ENCODE peak calls at places on chromosomes 4 and X, in six cellular contexts. One of them, this sample, is unnamed.

GRCh38 chr4:115126487-115126886 is 13.1 kb upstream of the NDST4 start:
- DNase-seq in SK-N-SH: no peak
- DNase-seq in GM12878: no peak
- DNase-seq in Panc1: no peak
- DNase-seq in HCT116: no peak
- DNase-seq in A549: no peak
- DNase-seq in this sample: no peak

GRCh38 chr4:184968784-184969201 is 49.5 kb upstream of the HELT start:
- DNase-seq in A549: no peak
- DNase-seq in SK-N-SH: no peak
- DNase-seq in GM12878: no peak
- DNase-seq in HCT116: no peak
- DNase-seq in Panc1: no peak
- DNase-seq in this sample: no peak

GRCh38 chr4:37865450-37865849 is 25.4 kb upstream of the TBC1D1 start:
- DNase-seq in SK-N-SH: no peak
- DNase-seq in GM12878: no peak
- DNase-seq in A549: no peak
- DNase-seq in HCT116: no peak
- DNase-seq in Panc1: no peak
- DNase-seq in this sample: no peak

GRCh38 chr4:64738240-64738639 is 329.0 kb upstream of the TECRL start:
- DNase-seq in GM12878: no peak
- DNase-seq in Panc1: no peak
- DNase-seq in A549: no peak
- DNase-seq in SK-N-SH: no peak
- DNase-seq in HCT116: no peak
- DNase-seq in this sample: no peak

GRCh38 chr4:24392613-24393012 is 191.7 kb downstream of the DHX15 start:
- DNase-seq in A549: no peak
- DNase-seq in Panc1: no peak
- DNase-seq in HCT116: no peak
- DNase-seq in SK-N-SH: no peak
- DNase-seq in GM12878: no peak
- DNase-seq in this sample: no peak

GRCh38 chr4:110914791-110915190 is 291.9 kb upstream of the PITX2 start:
- DNase-seq in A549: no peak
- DNase-seq in HCT116: no peak
- DNase-seq in SK-N-SH: no peak
- DNase-seq in Panc1: no peak
- DNase-seq in GM12878: no peak
- DNase-seq in this sample: no peak

GRCh38 chrX:24098932-24099331 is 44.2 kb downstream of the EIF2S3 start:
- DNase-seq in GM12878: no peak
- DNase-seq in HCT116: no peak
- DNase-seq in SK-N-SH: no peak
- DNase-seq in A549: no peak
- DNase-seq in Panc1: no peak
- DNase-seq in this sample: no peak

GRCh38 chrX:115562492-115562872 is 1.5 kb downstream of the PLS3 start:
- DNase-seq in HCT116: no peak
- DNase-seq in A549: peak
- DNase-seq in SK-N-SH: no peak
- DNase-seq in GM12878: no peak
- DNase-seq in Panc1: no peak
- DNase-seq in this sample: no peak

GRCh38 chr4:148445071-148445902 is 3.1 kb upstream of the NR3C2 start:
- DNase-seq in Panc1: no peak
- DNase-seq in HCT116: no peak
- DNase-seq in SK-N-SH: peak
- DNase-seq in GM12878: no peak
- DNase-seq in A549: no peak
- DNase-seq in this sample: no peak

GRCh38 chr4:53914313-53915016 is 149.9 kb downstream of the CHIC2 start:
- DNase-seq in A549: peak
- DNase-seq in HCT116: no peak
- DNase-seq in Panc1: peak
- DNase-seq in GM12878: no peak
- DNase-seq in SK-N-SH: no peak
- DNase-seq in this sample: peak

GRCh38 chr4:72319596-72319995 is 249.4 kb downstream of the ADAMTS3 start:
- DNase-seq in Panc1: no peak
- DNase-seq in GM12878: no peak
- DNase-seq in SK-N-SH: no peak
- DNase-seq in HCT116: no peak
- DNase-seq in A549: no peak
- DNase-seq in this sample: no peak

DNA sequence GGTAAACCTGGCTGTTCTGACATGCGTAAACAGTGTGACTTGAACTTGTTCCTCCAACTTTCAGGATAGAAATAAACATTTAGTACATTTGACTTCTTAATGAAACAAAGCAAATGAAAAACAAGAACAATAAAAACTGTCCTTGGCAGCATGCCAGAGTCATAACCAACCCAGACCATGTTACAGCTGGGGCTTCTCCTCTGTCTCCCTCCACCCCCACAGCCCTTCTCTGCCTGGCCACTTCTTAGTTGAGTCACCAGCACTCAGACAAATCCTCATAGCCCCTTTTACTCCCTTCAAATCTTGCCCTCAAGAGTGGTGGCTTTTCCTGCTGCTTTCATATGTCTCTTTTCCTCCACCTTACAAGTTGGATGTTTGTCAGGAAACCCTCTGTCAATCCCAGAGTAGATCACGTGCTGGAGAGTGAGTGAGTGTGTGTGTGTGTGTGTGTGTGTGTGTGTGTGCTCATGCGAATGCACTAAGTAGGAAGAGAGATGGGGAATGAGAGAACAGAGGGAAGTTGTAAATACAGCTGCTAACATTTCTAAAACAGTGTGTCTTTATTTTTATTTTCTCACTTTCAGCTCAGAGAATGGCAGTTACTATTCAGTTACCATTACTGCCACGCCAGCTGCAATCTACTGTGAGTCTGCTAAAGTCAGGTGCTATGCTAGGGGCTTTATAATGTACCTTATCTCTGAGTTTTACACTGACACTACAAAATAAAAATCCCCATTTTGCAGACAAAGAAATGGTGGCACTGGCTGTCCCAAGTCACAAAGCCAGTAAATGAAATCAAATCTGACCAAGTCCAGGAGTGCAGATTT is 15.0 kb downstream of the SCARB2 start:
- DNase-seq in GM12878: peak
- DNase-seq in A549: peak
- DNase-seq in HCT116: no peak
- DNase-seq in Panc1: no peak
- DNase-seq in SK-N-SH: peak
- DNase-seq in this sample: peak
- H3K4me3 ChIP-seq in GM12878: peak
- H3K4me3 ChIP-seq in A549: no peak
- H3K4me3 ChIP-seq in HCT116: no peak
- H3K4me3 ChIP-seq in Panc1: no peak
- H3K4me3 ChIP-seq in SK-N-SH: peak
- H3K4me3 ChIP-seq in this sample: no peak

DNA sequence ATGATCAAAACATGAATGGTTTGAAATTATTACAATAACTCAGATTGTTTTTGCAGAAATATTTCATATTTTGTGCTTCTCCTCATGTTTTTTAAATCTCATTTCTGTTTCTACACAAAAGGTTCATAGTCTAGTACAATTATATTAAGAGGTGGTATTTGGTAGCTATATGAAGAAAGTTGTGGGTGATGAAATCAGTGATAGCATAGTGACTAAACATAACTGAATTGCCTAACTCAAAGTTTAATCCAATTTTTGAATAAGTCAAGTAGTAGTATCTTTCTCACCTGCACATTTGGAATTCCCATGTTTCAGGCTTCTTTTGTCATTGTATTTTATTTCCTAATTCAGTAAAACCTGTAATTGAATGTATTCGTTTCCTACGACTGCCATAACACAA is 648.7 kb downstream of the GRID2 start:
- DNase-seq in SK-N-SH: no peak
- DNase-seq in GM12878: no peak
- DNase-seq in HCT116: no peak
- DNase-seq in A549: no peak
- DNase-seq in Panc1: no peak
- DNase-seq in this sample: no peak
- TF ChIP-seq REST in SK-N-SH: no peak
- TF ChIP-seq REST in GM12878: no peak
- TF ChIP-seq REST in HCT116: no peak
- TF ChIP-seq REST in A549: no peak
- TF ChIP-seq REST in Panc1: no peak
- TF ChIP-seq REST in this sample: no peak

GRCh38 chr4:105061136-105061696 is 85.5 kb upstream of the TET2 start:
- DNase-seq in Panc1: no peak
- DNase-seq in HCT116: peak
- DNase-seq in SK-N-SH: no peak
- DNase-seq in A549: no peak
- DNase-seq in GM12878: peak
- DNase-seq in this sample: peak

GRCh38 chr4:105061720-105062119 is 85.0 kb upstream of the TET2 start:
- DNase-seq in Panc1: no peak
- DNase-seq in HCT116: no peak
- DNase-seq in GM12878: no peak
- DNase-seq in A549: no peak
- DNase-seq in SK-N-SH: no peak
- DNase-seq in this sample: peak

GRCh38 chr4:105058177-105058812 is 88.4 kb upstream of the TET2 start:
- DNase-seq in Panc1: no peak
- DNase-seq in GM12878: peak
- DNase-seq in HCT116: peak
- DNase-seq in SK-N-SH: no peak
- DNase-seq in A549: no peak
- DNase-seq in this sample: peak

GRCh38 chr4:105059337-105059736 is 87.3 kb upstream of the TET2 start:
- DNase-seq in Panc1: no peak
- DNase-seq in HCT116: no peak
- DNase-seq in A549: no peak
- DNase-seq in SK-N-SH: no peak
- DNase-seq in GM12878: peak
- DNase-seq in this sample: peak

DNA sequence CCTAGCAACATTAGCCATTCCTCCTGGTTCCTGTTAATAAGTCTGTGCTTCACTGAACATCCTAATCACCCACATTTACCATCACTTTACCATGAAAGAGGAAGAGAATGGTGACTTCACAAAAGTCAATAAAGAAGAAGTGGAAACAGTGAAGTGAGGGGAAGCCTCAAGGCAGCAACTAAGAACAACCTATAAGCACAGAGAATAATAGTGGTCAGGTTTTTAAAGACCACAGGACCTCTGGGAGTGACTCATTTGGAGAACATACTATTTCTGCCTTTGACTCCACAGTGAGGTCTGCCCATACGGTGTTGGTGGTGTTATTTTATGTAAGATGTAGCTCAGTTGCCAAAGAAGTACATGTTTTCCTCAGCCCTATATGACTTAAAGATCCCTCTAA is 86.0 kb upstream of the TET2 start:
- DNase-seq in SK-N-SH: no peak
- DNase-seq in GM12878: peak
- DNase-seq in A549: no peak
- DNase-seq in Panc1: no peak
- DNase-seq in HCT116: no peak
- DNase-seq in this sample: peak
- H3K4me3 ChIP-seq in SK-N-SH: no peak
- H3K4me3 ChIP-seq in GM12878: peak
- H3K4me3 ChIP-seq in A549: no peak
- H3K4me3 ChIP-seq in Panc1: no peak
- H3K4me3 ChIP-seq in HCT116: no peak
- H3K4me3 ChIP-seq in this sample: no peak

DNA sequence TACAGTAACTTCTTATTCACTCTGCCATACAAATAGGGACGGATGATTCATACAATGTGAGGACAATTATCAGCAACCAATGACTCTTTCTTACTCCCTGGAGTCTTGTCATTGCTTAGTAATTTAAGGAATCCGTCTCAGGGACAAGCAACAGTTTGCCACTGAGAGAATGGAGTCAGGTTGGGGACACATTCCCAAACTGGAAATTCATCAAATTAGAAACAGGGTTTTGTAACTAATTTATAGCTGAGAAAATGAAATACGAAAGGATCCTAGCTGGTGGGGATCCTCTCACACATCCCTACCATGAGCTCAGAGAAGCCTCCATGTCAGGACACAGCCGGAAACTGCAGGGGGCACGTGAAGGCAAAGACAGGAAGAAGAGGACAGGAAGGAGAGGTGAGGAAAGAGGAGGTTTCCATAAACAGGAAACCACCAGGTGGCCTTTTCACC is 50.4 kb upstream of the KDR start:
- DNase-seq in HCT116: peak
- DNase-seq in Panc1: peak
- DNase-seq in GM12878: no peak
- DNase-seq in A549: peak
- DNase-seq in SK-N-SH: no peak
- DNase-seq in this sample: no peak
- TF ChIP-seq REST in HCT116: no peak
- TF ChIP-seq REST in Panc1: no peak
- TF ChIP-seq REST in GM12878: no peak
- TF ChIP-seq REST in A549: no peak
- TF ChIP-seq REST in SK-N-SH: no peak
- TF ChIP-seq REST in this sample: no peak

GRCh38 chr4:3364199-3364598 is 71.4 kb downstream of the RGS12 start:
- DNase-seq in HCT116: no peak
- DNase-seq in SK-N-SH: peak
- DNase-seq in GM12878: no peak
- DNase-seq in Panc1: no peak
- DNase-seq in A549: no peak
- DNase-seq in this sample: no peak

GRCh38 chr4:3364634-3365314 is 72.0 kb downstream of the RGS12 start:
- DNase-seq in HCT116: no peak
- DNase-seq in GM12878: no peak
- DNase-seq in A549: no peak
- DNase-seq in Panc1: no peak
- DNase-seq in SK-N-SH: peak
- DNase-seq in this sample: no peak

GRCh38 chr4:3362431-3363287 is 69.8 kb downstream of the RGS12 start:
- DNase-seq in SK-N-SH: no peak
- DNase-seq in A549: no peak
- DNase-seq in HCT116: no peak
- DNase-seq in GM12878: no peak
- DNase-seq in Panc1: no peak
- DNase-seq in this sample: no peak

GRCh38 chr4:3361896-3362295 is 69.1 kb downstream of the RGS12 start:
- DNase-seq in HCT116: no peak
- DNase-seq in Panc1: no peak
- DNase-seq in SK-N-SH: no peak
- DNase-seq in GM12878: no peak
- DNase-seq in A549: no peak
- DNase-seq in this sample: no peak

GRCh38 chr4:3363411-3364141 is 70.8 kb downstream of the RGS12 start:
- DNase-seq in A549: no peak
- DNase-seq in GM12878: no peak
- DNase-seq in HCT116: no peak
- DNase-seq in Panc1: no peak
- DNase-seq in SK-N-SH: peak
- DNase-seq in this sample: no peak
- H3K4me3 ChIP-seq in A549: no peak
- H3K4me3 ChIP-seq in GM12878: no peak
- H3K4me3 ChIP-seq in HCT116: no peak
- H3K4me3 ChIP-seq in Panc1: no peak
- H3K4me3 ChIP-seq in SK-N-SH: no peak
- H3K4me3 ChIP-seq in this sample: no peak